ENCODE peak calls at places on chromosome 7, in four cellular contexts. I is uterus; L is tibial artery; J is CD8-positive, alpha-beta T cell. T is an unnamed sample. For H3K4me1, the result is how much of the 10 kb centered on the place peaks cover.

GRCh38 chr7:26413007-26413691 is 121.5 kb downstream of the SNX10 start:
- DNase-seq in I (no peak), L (no peak), J (no peak), T (no peak)

GRCh38 chr7:149385195-149385955 is 75.5 kb downstream of the ZNF777 start:
- DNase-seq in I (no peak), L (no peak), J (no peak), T (no peak)

GRCh38 chr7:111832159-111832558 is 269.9 kb upstream of the IMMP2L start:
- DNase-seq in I (no peak), L (no peak), J (no peak), T (no peak)

GRCh38 chr7:141701489-141702046 is 398 bp downstream of the DENND11 start:
- DNase-seq in I (peak), L (peak), J (peak), T (peak)

GRCh38 chr7:142263598-142264380 is 5.9 kb upstream of the PRSS58 start:
- DNase-seq in I (no peak), L (no peak), J (no peak), T (no peak)

GRCh38 chr7:6227294-6227846 is 45.1 kb downstream of the CYTH3 start:
- DNase-seq in I (peak), L (no peak), J (no peak), T (no peak)

GRCh38 chr7:36473454-36474282 is 84.0 kb downstream of the ANLN start:
- DNase-seq in I (no peak), L (no peak), J (no peak), T (peak)

GRCh38 chr7:107045980-107046379 is 1.5 kb downstream of the PRKAR2B start:
- DNase-seq in I (no peak), L (no peak), J (no peak), T (no peak)

GRCh38 chr7:5217396-5217795 is 27.4 kb downstream of the WIPI2 start:
- DNase-seq in I (no peak), L (no peak), J (no peak), T (no peak)

GRCh38 chr7:116591202-116592040 is 66.6 kb downstream of the CAV1 start:
- DNase-seq in I (no peak), L (no peak), J (no peak), T (no peak)

GRCh38 chr7:143279186-143280098 is 5.3 kb upstream of the TMEM139 start:
- DNase-seq in I (no peak), L (no peak), J (no peak), T (no peak)

GRCh38 chr7:77425151-77426051 is 9.3 kb upstream of the GSAP start:
- DNase-seq in I (no peak), L (no peak), J (no peak), T (no peak)

GRCh38 chr7:11548532-11548931 is 283.5 kb downstream of the THSD7A start:
- DNase-seq in I (no peak), L (no peak), J (no peak), T (no peak)

GRCh38 chr7:113283861-113284260 is 165.5 kb upstream of the SMIM30 start:
- DNase-seq in I (no peak), L (no peak), J (no peak), T (no peak)

GRCh38 chr7:148664319-148664718 is 34.4 kb upstream of the CUL1 start:
- DNase-seq in I (no peak), L (peak), J (no peak), T (no peak)

GRCh38 chr7:155584763-155585531 is 38.6 kb upstream of the CNPY1 start:
- DNase-seq in I (no peak), L (no peak), J (no peak), T (no peak)

GRCh38 chr7:153457796-153458195 is 594.4 kb upstream of the DPP6 start:
- DNase-seq in I (no peak), L (no peak), J (no peak), T (no peak)

GRCh38 chr7:843230-843629 is 11.0 kb downstream of the SUN1 start:
- DNase-seq in I (no peak), L (no peak), J (no peak), T (no peak)

GRCh38 chr7:149153346-149153745 is 6.1 kb downstream of the ZNF398 start:
- DNase-seq in I (no peak), L (no peak), J (no peak), T (no peak)

GRCh38 chr7:107826451-107826850 is 23.4 kb upstream of the SLC26A3 start:
- DNase-seq in I (no peak), L (no peak), J (no peak), T (no peak)

GRCh38 chr7:96016735-96017134 is 244.4 kb downstream of the DYNC1I1 start:
- DNase-seq in I (no peak), L (no peak), J (no peak), T (no peak)

GRCh38 chr7:139783647-139784385 is 6.0 kb upstream of the HIPK2 start:
- DNase-seq in I (no peak), L (no peak), J (no peak), T (no peak)

GRCh38 chr7:87220734-87221215 is 1.2 kb upstream of the TMEM243 start:
- DNase-seq in I (no peak), L (no peak), J (no peak), T (no peak)

GRCh38 chr7:19392246-19392645 is 247.0 kb upstream of the FERD3L start:
- DNase-seq in I (no peak), L (no peak), J (no peak), T (no peak)

GRCh38 chr7:78134256-78134655 is 335.7 kb downstream of the PHTF2 start:
- DNase-seq in I (no peak), L (no peak), J (no peak), T (no peak)

GRCh38 chr7:5607958-5608656 is 173.4 kb downstream of the RNF216 start:
- DNase-seq in I (no peak), L (no peak), J (no peak), T (no peak)

GRCh38 chr7:140295224-140295623 is 103.1 kb downstream of the SLC37A3 start:
- DNase-seq in I (no peak), L (no peak), J (no peak), T (peak)

GRCh38 chr7:55366461-55367138 is 1.5 kb downstream of the LANCL2 start:
- DNase-seq in I (no peak), L (no peak), J (no peak), T (no peak)

GRCh38 chr7:2894118-2894940 is 50.2 kb upstream of the GNA12 start:
- DNase-seq in I (no peak), L (no peak), J (peak), T (no peak)

GRCh38 chr7:40763319-40764287 is 628.8 kb downstream of the SUGCT start:
- DNase-seq in I (no peak), L (no peak), J (no peak), T (no peak)

GRCh38 chr7:104328970-104329825 is 795 bp downstream of the LHFPL3 start:
- DNase-seq in I (no peak), L (no peak), J (no peak), T (no peak)

GRCh38 chr7:159166530-159166929 is 21.9 kb upstream of the VIPR2 start:
- DNase-seq in I (no peak), L (no peak), J (no peak), T (no peak)

GRCh38 chr7:68031180-68031943 is 1034.7 kb downstream of the TYW1 start:
- DNase-seq in I (no peak), L (no peak), J (no peak), T (no peak)

GRCh38 chr7:49295136-49295535 is 370.8 kb downstream of the CDC14C start:
- DNase-seq in I (no peak), L (no peak), J (no peak), T (no peak)

DNA sequence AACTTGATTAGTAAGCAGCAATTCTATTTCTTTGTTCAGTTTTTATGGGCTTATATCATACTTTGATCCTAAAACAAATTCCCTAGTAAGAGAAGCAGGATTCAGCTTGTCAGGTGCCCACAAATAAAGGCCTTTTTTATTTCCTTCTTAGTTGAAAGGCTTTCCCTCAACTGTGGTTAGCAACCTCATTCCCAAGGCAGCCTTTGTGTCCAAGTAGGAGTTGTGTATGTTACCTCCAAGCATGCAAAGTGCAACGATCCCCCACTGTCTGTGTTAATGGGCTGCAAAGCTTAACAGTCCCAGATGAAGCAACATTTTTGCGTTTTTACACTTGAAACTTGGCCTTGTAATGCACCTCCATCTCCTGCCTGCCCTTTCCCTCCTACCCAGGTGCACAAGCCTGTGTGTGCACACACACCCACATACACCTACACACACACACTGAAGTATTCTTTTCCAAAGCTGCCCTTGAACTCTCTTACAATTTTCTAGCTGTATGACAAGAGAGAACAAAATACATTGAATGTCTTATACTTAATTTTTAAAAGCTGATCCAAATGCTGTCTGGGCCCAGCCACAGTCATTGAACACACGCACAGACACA is 278.2 kb downstream of the SNX13 start:
- DNase-seq in I (no peak), L (no peak), J (no peak), T (no peak)
- H3K4me3 ChIP-seq in I (no peak), L (no peak), J (no peak), T (no peak)

DNA sequence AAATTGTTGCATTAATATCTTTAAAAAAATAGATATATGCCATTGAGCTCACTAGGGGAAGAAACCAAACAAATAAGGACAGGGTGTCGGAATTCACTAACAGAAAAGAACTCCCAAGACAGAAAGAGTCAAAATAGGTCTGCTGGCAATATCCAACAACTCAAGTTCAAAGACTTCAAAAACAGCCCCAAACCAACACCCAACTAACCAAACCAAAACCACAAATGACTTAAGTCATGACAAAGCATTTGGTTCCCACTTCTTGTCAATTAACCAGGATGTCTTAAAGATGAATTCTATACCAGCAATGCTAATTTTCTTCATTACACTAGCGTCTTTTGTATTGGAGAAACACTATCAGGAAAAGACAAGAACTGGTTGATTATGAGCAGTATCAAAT is 249.0 kb upstream of the PLXNA4 start:
- DNase-seq in I (no peak), L (no peak), J (no peak), T (no peak)
- H3K27ac ChIP-seq in I (no peak), L (no peak), J (no peak), T (no peak)

DNA sequence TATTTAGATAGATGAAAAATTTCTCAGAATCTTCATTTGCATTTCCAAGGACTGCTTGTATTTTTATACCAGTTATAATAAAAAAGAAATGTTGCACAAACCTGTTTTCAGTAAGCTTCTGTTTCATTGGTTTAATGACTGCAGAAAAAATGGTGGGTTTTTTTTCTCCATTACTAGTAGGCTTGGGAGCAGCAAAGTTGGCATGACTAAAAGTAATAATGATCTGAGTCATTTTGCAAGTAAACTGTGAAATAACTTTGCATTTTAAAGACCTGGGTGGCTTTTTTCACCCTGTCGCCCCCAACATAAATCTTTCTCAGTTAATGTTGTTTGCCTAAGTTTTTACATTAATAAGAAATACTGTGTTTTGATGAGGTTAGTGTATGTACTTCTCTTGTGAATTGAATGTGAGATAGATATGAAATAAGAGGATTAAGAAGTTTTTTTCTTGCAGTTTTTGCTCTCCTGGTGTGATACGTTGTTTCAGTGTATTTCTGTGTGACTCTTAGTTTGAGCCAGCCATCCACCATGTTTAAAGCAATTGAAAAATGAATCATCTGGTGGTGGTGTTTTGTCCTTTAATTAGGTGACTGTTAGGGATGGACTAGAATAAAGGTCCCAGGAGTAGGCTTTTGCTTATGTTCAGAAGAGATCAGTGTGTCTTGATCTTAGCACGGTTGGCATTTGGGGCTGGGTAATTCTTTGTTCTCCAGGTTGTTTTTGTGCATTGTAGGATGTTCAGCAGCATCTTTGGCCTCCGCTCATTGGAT is 1.8 kb downstream of the GNAI1 start:
- DNase-seq in I (no peak), L (no peak), J (no peak), T (no peak)
- H3K4me1 ChIP-seq in I (under half), L (under half), J (under half), T (under half)

DNA sequence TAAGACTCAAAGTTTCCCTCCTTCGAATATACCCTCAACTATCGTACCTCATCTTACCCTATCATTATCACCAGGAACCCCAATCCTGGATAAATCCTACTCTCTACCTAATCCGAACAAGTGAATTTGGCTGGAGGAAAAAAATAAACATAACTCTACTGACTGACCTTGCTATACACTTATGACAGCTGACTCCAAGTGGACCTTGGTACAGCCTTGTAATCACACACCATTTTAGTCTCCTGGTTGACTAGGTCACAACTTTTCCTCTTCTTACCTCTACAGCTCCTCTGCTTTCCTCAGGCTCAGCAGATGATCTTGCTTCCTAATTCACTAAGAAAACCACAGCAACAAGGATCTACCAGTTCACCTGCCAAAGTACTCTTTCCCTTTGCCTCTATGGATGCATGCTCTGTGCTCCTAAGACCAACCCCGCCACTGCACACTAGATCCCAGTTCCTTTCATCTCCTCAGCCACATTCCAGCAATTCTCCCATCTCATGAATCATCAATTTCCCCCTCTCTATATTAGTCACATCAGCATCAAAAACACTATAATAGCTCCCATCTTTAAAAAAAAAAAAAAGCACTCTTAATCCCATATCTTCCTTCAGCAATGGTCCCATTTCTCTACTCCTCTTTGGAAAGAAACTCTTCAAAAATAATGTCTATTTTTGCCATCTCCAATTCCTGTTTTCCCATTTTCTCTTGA is 35.5 kb downstream of the COA1 start:
- DNase-seq in I (no peak), L (no peak), J (no peak), T (no peak)
- H3K4me3 ChIP-seq in I (no peak), L (no peak), J (no peak), T (no peak)

GRCh38 chr7:16455591-16455990 is 9.9 kb downstream of the SOSTDC1 start:
- DNase-seq in I (no peak), L (no peak), J (no peak), T (no peak)
- H3K27ac ChIP-seq in I (no peak), L (no peak), J (no peak), T (no peak)